ENCODE peak calls at places on chromosomes 11 and 22, in nine cellular contexts. One of them, this sample, is unnamed. For H3K4me1, the result is how much of the 10 kb centered on the place peaks cover.

GRCh38 chr11:63282579-63282978 is 39.2 kb upstream of the SLC22A25 start:
- DNase-seq in colonic mucosa: no peak
- DNase-seq in uterus: no peak
- DNase-seq in ovary: no peak
- DNase-seq in transverse colon: no peak
- DNase-seq in heart left ventricle: no peak
- DNase-seq in breast epithelium: no peak
- DNase-seq in stomach: no peak
- DNase-seq in CD8-positive, alpha-beta memory T cell: no peak
- DNase-seq in this sample: no peak

GRCh38 chr11:130918081-130918480 is 1.8 kb upstream of the SNX19 start:
- DNase-seq in transverse colon: peak
- DNase-seq in breast epithelium: no peak
- DNase-seq in colonic mucosa: no peak
- DNase-seq in heart left ventricle: no peak
- DNase-seq in CD8-positive, alpha-beta memory T cell: no peak
- DNase-seq in ovary: no peak
- DNase-seq in stomach: no peak
- DNase-seq in uterus: no peak
- DNase-seq in this sample: peak

GRCh38 chr11:69658606-69659450 is 16.3 kb downstream of the LTO1 start:
- DNase-seq in CD8-positive, alpha-beta memory T cell: no peak
- DNase-seq in transverse colon: no peak
- DNase-seq in ovary: no peak
- DNase-seq in stomach: no peak
- DNase-seq in colonic mucosa: no peak
- DNase-seq in uterus: no peak
- DNase-seq in breast epithelium: no peak
- DNase-seq in heart left ventricle: no peak
- DNase-seq in this sample: peak

GRCh38 chr22:37627545-37627944 is 11.9 kb upstream of the SH3BP1 start:
- DNase-seq in transverse colon: peak
- DNase-seq in heart left ventricle: peak
- DNase-seq in ovary: no peak
- DNase-seq in breast epithelium: no peak
- DNase-seq in uterus: no peak
- DNase-seq in colonic mucosa: no peak
- DNase-seq in stomach: no peak
- DNase-seq in CD8-positive, alpha-beta memory T cell: peak
- DNase-seq in this sample: peak

GRCh38 chr22:49204599-49205214 is 623.0 kb downstream of the BRD1 start:
- DNase-seq in transverse colon: no peak
- DNase-seq in breast epithelium: no peak
- DNase-seq in uterus: no peak
- DNase-seq in stomach: peak
- DNase-seq in CD8-positive, alpha-beta memory T cell: no peak
- DNase-seq in ovary: no peak
- DNase-seq in colonic mucosa: no peak
- DNase-seq in heart left ventricle: no peak
- DNase-seq in this sample: no peak

GRCh38 chr22:47548953-47549740 is 786.7 kb downstream of the TBC1D22A start:
- DNase-seq in uterus: no peak
- DNase-seq in heart left ventricle: no peak
- DNase-seq in colonic mucosa: no peak
- DNase-seq in ovary: no peak
- DNase-seq in CD8-positive, alpha-beta memory T cell: no peak
- DNase-seq in transverse colon: no peak
- DNase-seq in stomach: no peak
- DNase-seq in breast epithelium: no peak
- DNase-seq in this sample: no peak

GRCh38 chr11:2362414-2362813 is 14.7 kb upstream of the CD81 start:
- DNase-seq in heart left ventricle: no peak
- DNase-seq in breast epithelium: no peak
- DNase-seq in colonic mucosa: no peak
- DNase-seq in ovary: no peak
- DNase-seq in stomach: no peak
- DNase-seq in CD8-positive, alpha-beta memory T cell: no peak
- DNase-seq in uterus: no peak
- DNase-seq in transverse colon: no peak
- DNase-seq in this sample: no peak

GRCh38 chr22:24432059-24432853 is 4.9 kb downstream of the ADORA2A start:
- DNase-seq in stomach: peak
- DNase-seq in ovary: peak
- DNase-seq in CD8-positive, alpha-beta memory T cell: peak
- DNase-seq in uterus: peak
- DNase-seq in colonic mucosa: peak
- DNase-seq in heart left ventricle: peak
- DNase-seq in breast epithelium: no peak
- DNase-seq in transverse colon: peak
- DNase-seq in this sample: peak

GRCh38 chr11:128772814-128773213 is 78.9 kb downstream of the FLI1 start:
- DNase-seq in heart left ventricle: peak
- DNase-seq in breast epithelium: no peak
- DNase-seq in colonic mucosa: peak
- DNase-seq in CD8-positive, alpha-beta memory T cell: peak
- DNase-seq in stomach: peak
- DNase-seq in uterus: no peak
- DNase-seq in transverse colon: peak
- DNase-seq in ovary: no peak
- DNase-seq in this sample: peak

GRCh38 chr11:32006799-32007388 is 84.0 kb upstream of the RCN1 start:
- DNase-seq in heart left ventricle: no peak
- DNase-seq in CD8-positive, alpha-beta memory T cell: no peak
- DNase-seq in colonic mucosa: no peak
- DNase-seq in stomach: no peak
- DNase-seq in breast epithelium: no peak
- DNase-seq in ovary: no peak
- DNase-seq in uterus: no peak
- DNase-seq in transverse colon: no peak
- DNase-seq in this sample: no peak

GRCh38 chr22:17845790-17846189 is 71.5 kb upstream of the BID start:
- DNase-seq in colonic mucosa: no peak
- DNase-seq in uterus: peak
- DNase-seq in CD8-positive, alpha-beta memory T cell: no peak
- DNase-seq in stomach: no peak
- DNase-seq in ovary: no peak
- DNase-seq in heart left ventricle: peak
- DNase-seq in transverse colon: no peak
- DNase-seq in breast epithelium: no peak
- DNase-seq in this sample: no peak
- H3K4me1 ChIP-seq in colonic mucosa: under half
- H3K4me1 ChIP-seq in uterus: under half
- H3K4me1 ChIP-seq in CD8-positive, alpha-beta memory T cell: under half
- H3K4me1 ChIP-seq in stomach: under half
- H3K4me1 ChIP-seq in ovary: under half
- H3K4me1 ChIP-seq in heart left ventricle: half or more
- H3K4me1 ChIP-seq in transverse colon: under half
- H3K4me1 ChIP-seq in breast epithelium: under half
- H3K4me1 ChIP-seq in this sample: under half

DNA sequence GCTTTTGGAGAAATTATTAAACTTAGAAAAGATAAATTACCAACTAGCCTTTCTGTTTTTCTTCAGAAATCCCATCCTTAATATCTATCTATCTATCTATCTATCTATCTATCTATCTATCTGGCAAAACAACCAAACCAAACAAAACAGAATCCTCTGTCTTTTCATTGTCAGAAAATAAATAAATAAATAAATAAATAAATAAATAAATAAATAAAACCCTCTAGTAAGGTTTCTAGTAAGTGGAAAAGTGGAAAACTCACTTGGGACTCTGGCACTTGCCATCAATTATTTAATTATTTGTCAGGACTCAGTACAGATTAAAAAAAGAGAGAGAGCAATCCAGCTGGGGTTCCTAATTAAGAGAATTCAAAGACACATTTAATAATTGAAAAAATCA is 556.2 kb upstream of the CHORDC1 start:
- DNase-seq in colonic mucosa: no peak
- DNase-seq in stomach: no peak
- DNase-seq in uterus: no peak
- DNase-seq in transverse colon: no peak
- DNase-seq in ovary: no peak
- DNase-seq in breast epithelium: no peak
- DNase-seq in heart left ventricle: no peak
- DNase-seq in CD8-positive, alpha-beta memory T cell: no peak
- DNase-seq in this sample: no peak
- H3K4me3 ChIP-seq in colonic mucosa: no peak
- H3K4me3 ChIP-seq in stomach: no peak
- H3K4me3 ChIP-seq in uterus: no peak
- H3K4me3 ChIP-seq in transverse colon: no peak
- H3K4me3 ChIP-seq in ovary: no peak
- H3K4me3 ChIP-seq in breast epithelium: no peak
- H3K4me3 ChIP-seq in heart left ventricle: no peak
- H3K4me3 ChIP-seq in CD8-positive, alpha-beta memory T cell: no peak
- H3K4me3 ChIP-seq in this sample: no peak

GRCh38 chr11:57427692-57428082 is 766 bp upstream of the SLC43A3 start:
- DNase-seq in stomach: peak
- DNase-seq in heart left ventricle: peak
- DNase-seq in breast epithelium: peak
- DNase-seq in ovary: peak
- DNase-seq in colonic mucosa: peak
- DNase-seq in CD8-positive, alpha-beta memory T cell: no peak
- DNase-seq in transverse colon: peak
- DNase-seq in uterus: peak
- DNase-seq in this sample: peak
- H3K4me1 ChIP-seq in stomach: half or more
- H3K4me1 ChIP-seq in heart left ventricle: half or more
- H3K4me1 ChIP-seq in breast epithelium: under half
- H3K4me1 ChIP-seq in ovary: under half
- H3K4me1 ChIP-seq in colonic mucosa: under half
- H3K4me1 ChIP-seq in CD8-positive, alpha-beta memory T cell: under half
- H3K4me1 ChIP-seq in transverse colon: under half
- H3K4me1 ChIP-seq in uterus: under half
- H3K4me1 ChIP-seq in this sample: under half

GRCh38 chr11:67370351-67371076 is 2.9 kb downstream of the CLCF1 start:
- DNase-seq in heart left ventricle: no peak
- DNase-seq in uterus: peak
- DNase-seq in colonic mucosa: no peak
- DNase-seq in CD8-positive, alpha-beta memory T cell: no peak
- DNase-seq in stomach: no peak
- DNase-seq in breast epithelium: no peak
- DNase-seq in transverse colon: no peak
- DNase-seq in ovary: no peak
- DNase-seq in this sample: no peak
- H3K4me3 ChIP-seq in heart left ventricle: no peak
- H3K4me3 ChIP-seq in uterus: peak
- H3K4me3 ChIP-seq in colonic mucosa: no peak
- H3K4me3 ChIP-seq in CD8-positive, alpha-beta memory T cell: no peak
- H3K4me3 ChIP-seq in stomach: peak
- H3K4me3 ChIP-seq in breast epithelium: no peak
- H3K4me3 ChIP-seq in transverse colon: peak
- H3K4me3 ChIP-seq in ovary: no peak
- H3K4me3 ChIP-seq in this sample: no peak

GRCh38 chr11:119335091-119335654 is 846 bp downstream of the RNF26 start:
- DNase-seq in transverse colon: no peak
- DNase-seq in stomach: no peak
- DNase-seq in uterus: no peak
- DNase-seq in CD8-positive, alpha-beta memory T cell: no peak
- DNase-seq in colonic mucosa: no peak
- DNase-seq in breast epithelium: no peak
- DNase-seq in ovary: peak
- DNase-seq in heart left ventricle: peak
- DNase-seq in this sample: peak
- H3K4me1 ChIP-seq in transverse colon: half or more
- H3K4me1 ChIP-seq in stomach: half or more
- H3K4me1 ChIP-seq in uterus: under half
- H3K4me1 ChIP-seq in CD8-positive, alpha-beta memory T cell: under half
- H3K4me1 ChIP-seq in colonic mucosa: under half
- H3K4me1 ChIP-seq in breast epithelium: under half
- H3K4me1 ChIP-seq in ovary: under half
- H3K4me1 ChIP-seq in heart left ventricle: under half
- H3K4me1 ChIP-seq in this sample: under half